ENCODE peak calls at places on chromosome 7, in five cellular contexts. R is prostate gland, Q is lung, O is testis, B is fibroblast of lung. J is an unnamed sample.

GRCh38 chr7:86598311-86598710 is 45.4 kb upstream of the GRM3 start:
- DNase-seq in O (peak), B (no peak), Q (no peak), R (no peak), J (no peak)

GRCh38 chr7:123945938-123946337 is 20.9 kb downstream of the SPAM1 start:
- DNase-seq in R (no peak), Q (no peak), O (no peak), B (no peak), J (no peak)

GRCh38 chr7:97096037-97096436 is 21.5 kb upstream of the SDHAF3 start:
- DNase-seq in O (no peak), B (no peak), Q (no peak), R (no peak), J (no peak)

GRCh38 chr7:73880755-73881328 is 19.9 kb downstream of the TMEM270 start:
- DNase-seq in B (no peak), Q (no peak), O (no peak), R (no peak), J (no peak)

GRCh38 chr7:21915140-21915539 is 30.6 kb downstream of the CDCA7L start:
- DNase-seq in Q (no peak), O (no peak), B (no peak), R (no peak), J (no peak)

GRCh38 chr7:12670071-12670729 is 17.2 kb upstream of the ARL4A start:
- DNase-seq in O (no peak), R (peak), B (peak), Q (no peak), J (no peak)

GRCh38 chr7:29574659-29575058 is 11.0 kb downstream of the PRR15 start:
- DNase-seq in Q (no peak), O (no peak), R (no peak), B (no peak), J (no peak)

GRCh38 chr7:65722361-65722792 is 150.5 kb upstream of the VKORC1L1 start:
- DNase-seq in Q (peak), O (peak), B (peak), R (peak), J (no peak)

GRCh38 chr7:151095123-151095797 is 9.0 kb downstream of the AGAP3 start:
- DNase-seq in B (no peak), O (no peak), Q (no peak), R (no peak), J (no peak)

GRCh38 chr7:146961617-146962016 is 845.0 kb downstream of the CNTNAP2 start:
- DNase-seq in R (no peak), B (peak), O (no peak), Q (no peak), J (no peak)

GRCh38 chr7:55515569-55516279 is 56.6 kb downstream of the VOPP1 start:
- DNase-seq in R (no peak), O (peak), B (no peak), Q (no peak), J (no peak)

GRCh38 chr7:133051066-133051465 is 30.8 kb downstream of the CHCHD3 start:
- DNase-seq in Q (no peak), O (peak), B (peak), R (no peak), J (no peak)

GRCh38 chr7:126157391-126157790 is 1095.3 kb downstream of the GRM8 start:
- DNase-seq in O (no peak), B (no peak), Q (no peak), R (no peak), J (no peak)

GRCh38 chr7:150405584-150406310 is 26.6 kb downstream of the ZNF775 start:
- DNase-seq in O (peak), Q (no peak), B (no peak), R (no peak), J (no peak)

GRCh38 chr7:76077435-76077834 is 29.5 kb downstream of the MDH2 start:
- DNase-seq in R (no peak), O (no peak), B (no peak), Q (no peak), J (no peak)

GRCh38 chr7:112791465-112792168 is 1.4 kb upstream of the TMEM168 start:
- DNase-seq in O (no peak), R (no peak), Q (no peak), B (no peak), J (no peak)

GRCh38 chr7:145478551-145478950 is 638.0 kb upstream of the CNTNAP2 start:
- DNase-seq in Q (no peak), O (no peak), B (no peak), R (no peak), J (no peak)

GRCh38 chr7:76394962-76395361 is 14.5 kb downstream of the SSC4D start:
- DNase-seq in B (no peak), O (no peak), R (no peak), Q (no peak), J (no peak)

GRCh38 chr7:66804001-66804400 is 63.5 kb downstream of the RABGEF1 start:
- DNase-seq in Q (no peak), R (no peak), O (no peak), B (no peak), J (no peak)

GRCh38 chr7:33979807-33980355 is 74.5 kb downstream of the BMPER start:
- DNase-seq in B (peak), O (no peak), Q (no peak), R (no peak), J (no peak)

GRCh38 chr7:38736135-38736534 is 105.0 kb upstream of the AMPH start:
- DNase-seq in O (no peak), Q (no peak), B (peak), R (no peak), J (no peak)

GRCh38 chr7:150388709-150389531 is 9.8 kb downstream of the ZNF775 start:
- DNase-seq in O (peak), R (peak), Q (peak), B (peak), J (no peak)

GRCh38 chr7:70208236-70209063 is 610.2 kb downstream of the AUTS2 start:
- DNase-seq in Q (no peak), B (no peak), O (no peak), R (no peak), J (no peak)

GRCh38 chr7:17815318-17815717 is 125.0 kb downstream of the SNX13 start:
- DNase-seq in R (no peak), Q (no peak), B (no peak), O (no peak), J (no peak)

GRCh38 chr7:156903232-156903909 is 10.4 kb upstream of the LMBR1 start:
- DNase-seq in B (peak), Q (no peak), O (no peak), R (peak), J (no peak)

GRCh38 chr7:45919947-45920542 is 1.0 kb downstream of the IGFBP3 start:
- DNase-seq in R (no peak), Q (no peak), O (peak), B (peak), J (peak)

GRCh38 chr7:151058766-151059361 is 525 bp upstream of the SLC4A2 start:
- DNase-seq in R (no peak), Q (no peak), B (no peak), O (no peak), J (no peak)

GRCh38 chr7:45880433-45880860 is 7.6 kb upstream of the CCDC201 start:
- DNase-seq in B (no peak), O (no peak), Q (no peak), R (no peak), J (peak)

DNA sequence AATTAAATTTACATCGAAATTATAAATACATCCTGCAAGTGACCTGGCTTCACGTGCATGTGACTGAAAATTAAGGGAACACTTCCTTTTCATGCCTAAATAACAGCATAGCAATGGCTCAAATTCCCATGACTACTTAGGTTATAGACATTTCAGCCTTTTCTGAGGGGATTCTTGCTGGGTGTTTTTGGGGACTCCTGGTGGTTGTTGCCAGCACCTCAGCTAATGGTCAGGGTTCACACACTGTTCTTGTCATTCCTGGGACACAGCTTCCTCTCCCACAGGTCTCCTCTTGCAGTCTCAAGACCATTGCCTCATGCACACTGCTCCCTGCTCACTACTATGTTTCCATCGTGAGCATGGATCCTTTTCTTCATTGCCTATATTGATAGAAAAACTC is 148.9 kb upstream of the GLI3 start:
- DNase-seq in O (no peak), R (no peak), Q (no peak), B (no peak), J (no peak)
- TF ChIP-seq CTCF in O (no peak), R (no peak), Q (no peak), B (no peak), J (no peak)

DNA sequence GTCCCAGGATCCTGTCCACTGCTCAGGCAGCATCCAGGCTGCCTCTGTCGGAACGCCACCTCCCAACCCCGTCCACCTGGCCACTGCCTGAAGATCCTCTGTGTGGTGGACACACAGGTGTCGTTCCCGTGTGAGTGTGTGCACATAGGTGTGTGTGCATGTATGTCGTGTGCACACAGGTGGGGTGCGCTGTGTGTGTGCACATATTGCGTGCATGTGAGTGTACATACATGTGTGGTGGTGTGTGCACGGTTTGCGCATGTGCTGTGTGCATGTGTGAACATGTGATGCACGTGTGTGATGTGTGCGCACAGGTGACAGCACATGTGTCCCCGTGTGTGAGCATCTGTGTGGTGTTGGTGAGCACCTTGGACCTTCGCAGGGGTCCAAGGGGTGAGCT is 7.1 kb downstream of the TMEM184A start:
- DNase-seq in Q (no peak), O (no peak), R (no peak), B (no peak), J (no peak)
- H3K4me3 ChIP-seq in Q (no peak), O (no peak), R (no peak), B (no peak), J (no peak)

DNA sequence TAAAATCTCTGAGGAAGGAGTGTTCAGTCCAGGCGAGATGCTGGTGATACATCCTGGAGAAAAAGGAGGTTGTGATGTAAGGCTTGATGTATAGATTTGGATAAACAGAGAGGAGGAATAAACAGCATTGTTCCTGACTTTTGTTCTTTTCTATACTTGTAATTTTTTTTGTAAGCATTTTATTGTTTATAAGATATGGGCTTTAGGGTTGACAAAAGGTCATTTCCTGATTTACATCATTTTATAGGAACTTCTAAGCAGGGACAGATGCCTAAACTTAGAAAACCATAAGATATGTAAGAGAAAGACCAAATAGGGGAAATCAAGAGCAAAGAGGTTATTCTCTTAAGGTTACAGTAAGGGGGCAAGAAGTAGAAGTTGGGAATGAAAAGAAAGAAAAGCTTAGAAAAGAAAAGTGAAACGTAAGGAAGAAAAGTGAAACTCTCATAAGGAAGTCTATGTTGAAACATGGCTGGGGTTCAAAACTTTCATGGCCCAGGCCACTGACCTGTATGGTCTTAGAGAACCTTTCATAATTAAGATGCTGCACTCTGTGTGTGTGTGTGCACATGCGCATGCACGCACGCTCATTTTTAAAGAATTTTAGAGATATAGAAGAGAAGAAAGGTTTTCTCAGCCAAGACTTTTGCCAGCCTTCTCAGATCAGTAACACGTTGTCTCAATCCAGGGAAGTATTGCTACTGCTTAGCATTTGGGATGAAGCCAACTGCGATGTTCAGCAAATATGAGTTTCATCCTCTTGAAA is 16.5 kb upstream of the SLC26A4 start:
- DNase-seq in O (no peak), B (peak), R (no peak), Q (no peak), J (no peak)
- TF ChIP-seq CTCF in O (no peak), B (no peak), R (no peak), Q (no peak), J (no peak)

DNA sequence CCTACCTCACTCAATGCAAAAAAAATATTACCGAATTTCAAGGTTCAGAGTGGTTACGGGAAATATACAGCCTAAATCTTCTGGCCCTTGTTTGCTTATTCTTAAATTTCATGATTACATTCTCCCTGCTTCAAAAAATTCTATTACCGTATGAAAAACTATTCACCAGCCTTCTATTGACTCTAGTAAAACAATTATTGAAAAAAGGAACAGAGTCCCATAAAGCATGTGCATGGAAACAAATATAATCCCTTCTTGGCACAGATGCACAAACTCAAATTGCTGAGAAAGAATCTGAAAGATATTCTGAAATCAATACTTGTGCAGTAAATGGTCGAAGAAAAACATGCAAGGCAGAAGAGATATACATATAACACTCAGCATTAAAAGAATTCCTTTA is 83.5 kb downstream of the LRRN3 start:
- DNase-seq in R (no peak), Q (no peak), B (no peak), O (no peak), J (no peak)
- H3K4me3 ChIP-seq in R (no peak), Q (no peak), B (no peak), O (no peak), J (no peak)

GRCh38 chr7:128941323-128941890 is 3.7 kb downstream of the IRF5 start:
- DNase-seq in O (no peak), B (no peak), Q (no peak), R (no peak), J (no peak)

GRCh38 chr7:128939075-128939860 is 1.5 kb downstream of the IRF5 start:
- DNase-seq in Q (no peak), B (no peak), R (no peak), O (no peak), J (no peak)

GRCh38 chr7:128938524-128939074 is 872 bp downstream of the IRF5 start:
- DNase-seq in O (no peak), Q (no peak), B (no peak), R (no peak), J (no peak)

GRCh38 chr7:128940494-128941322 is 3.0 kb downstream of the IRF5 start:
- DNase-seq in R (no peak), B (no peak), Q (peak), O (no peak), J (no peak)

GRCh38 chr7:128939861-128940410 is 2.2 kb downstream of the IRF5 start:
- DNase-seq in Q (no peak), R (no peak), O (no peak), B (no peak), J (no peak)
- TF ChIP-seq CTCF in Q (no peak), R (no peak), O (no peak), B (no peak), J (no peak)

DNA sequence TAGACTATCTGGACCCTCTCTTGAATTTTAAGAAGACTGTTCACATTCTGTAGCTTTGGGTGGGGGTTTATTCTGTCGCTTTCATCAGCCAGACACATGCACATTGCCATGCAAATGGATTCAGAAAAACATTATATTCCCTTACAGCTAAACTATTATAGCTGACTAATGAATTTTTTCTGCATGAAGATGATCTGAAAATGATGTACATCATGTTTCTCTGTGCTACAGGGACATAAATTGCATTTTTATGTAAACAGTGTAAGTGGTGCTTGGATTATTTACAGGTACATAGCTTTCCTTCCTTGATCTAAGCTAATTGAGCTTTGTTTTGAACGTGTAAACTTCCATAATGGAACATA is 1.5 kb downstream of the MET start:
- DNase-seq in B (no peak), R (no peak), Q (no peak), O (no peak), J (no peak)
- H3K4me3 ChIP-seq in B (peak), R (no peak), Q (no peak), O (no peak), J (peak)

GRCh38 chr7:91912500-91912899 is 28.2 kb upstream of the AKAP9 start:
- DNase-seq in B (peak), O (no peak), Q (no peak), R (no peak), J (no peak)
- TF ChIP-seq CTCF in B (no peak), O (no peak), Q (no peak), R (no peak), J (no peak)

GRCh38 chr7:42227931-42228591 is 8.9 kb downstream of the GLI3 start:
- DNase-seq in R (no peak), Q (no peak), B (peak), O (peak), J (no peak)
- H3K4me3 ChIP-seq in R (peak), Q (peak), B (peak), O (peak), J (peak)

J was measured in esophagus muscularis mucosa.